ENCODE peak calls at places on chromosomes 5 and 9, in nine cellular contexts. U, L, W, G, P, T, J, D and Z are unnamed samples.

GRCh38 chr5:32522429-32523143 is 62.8 kb upstream of the SUB1 start:
- DNase-seq in L (no peak), W (peak; percentile 80), P (no peak), J (peak; percentile 79), U (no peak), T (no peak), D (no peak), G (peak; percentile 61), Z (peak; percentile 14)

GRCh38 chr9:34511160-34511513 is 11.7 kb downstream of the ENHO start:
- DNase-seq in U (no peak), L (no peak), W (no peak), T (no peak), G (no peak), P (no peak), D (no peak), J (no peak), Z (no peak)

GRCh38 chr5:55993628-55994501 is 898 bp downstream of the IL6ST start:
- DNase-seq in J (no peak), D (no peak), U (no peak), G (no peak), P (no peak), L (no peak), T (no peak), W (no peak), Z (no peak)

GRCh38 chr5:36607838-36608783 is 1.7 kb downstream of the SLC1A3 start:
- DNase-seq in J (no peak), U (no peak), D (no peak), G (no peak), P (no peak), W (no peak), L (no peak), T (no peak), Z (no peak)

GRCh38 chr5:78521455-78521854 is 127.1 kb downstream of the LHFPL2 start:
- DNase-seq in J (no peak), U (no peak), P (peak; percentile 86), D (no peak), G (no peak), W (no peak), L (no peak), T (no peak), Z (no peak)

GRCh38 chr5:178428341-178429155 is 161.6 kb downstream of the COL23A1 start:
- DNase-seq in T (no peak), D (peak; percentile 17), L (no peak), U (no peak), G (no peak), W (no peak), P (no peak), J (peak; percentile 85), Z (peak; percentile 2)

GRCh38 chr9:83379045-83379444 is 159.2 kb downstream of the FRMD3 start:
- DNase-seq in D (no peak), U (no peak), P (no peak), W (no peak), J (no peak), L (no peak), T (no peak), G (no peak), Z (no peak)

GRCh38 chr9:99690573-99690972 is 131.1 kb upstream of the NR4A3 start:
- DNase-seq in D (no peak), W (no peak), T (no peak), U (no peak), P (peak; percentile 32), L (no peak), J (no peak), G (no peak), Z (no peak)

GRCh38 chr9:88313364-88314220 is 74.7 kb upstream of the SPIN1 start:
- DNase-seq in D (no peak), J (peak; percentile 29), G (no peak), T (peak; percentile 22), L (no peak), P (no peak), U (no peak), W (no peak), Z (no peak)

GRCh38 chr5:72485366-72486052 is 21.7 kb downstream of the ZNF366 start:
- DNase-seq in U (no peak), P (no peak), J (no peak), W (no peak), D (no peak), T (no peak), G (no peak), L (no peak), Z (no peak)

GRCh38 chr5:145936401-145937131 is at the start of gene SH3RF2:
- DNase-seq in D (peak; percentile 67), T (no peak), U (no peak), P (no peak), L (no peak), W (peak; percentile 49), J (no peak), G (peak; percentile 24), Z (no peak)

GRCh38 chr9:89153618-89154017 is 25.0 kb downstream of the SHC3 start:
- DNase-seq in J (no peak), L (no peak), G (peak; percentile 21), D (no peak), W (no peak), P (no peak), T (no peak), U (no peak), Z (no peak)